ENCODE peak calls at places on chromosome 16, in eight cellular contexts. G, N, H, V, T, F, W and E are unnamed samples.
A peak's percentile ranks its signal among the peaks of the same experiment; 100 is the strongest.

GRCh38 chr16:76345093-76345735 is 68.0 kb downstream of the CNTNAP4 start:
- DNase-seq in G (no peak), N (no peak), H (peak; percentile 43), V (peak; percentile 51), T (no peak), F (peak; percentile 15), W (no peak), E (no peak)

GRCh38 chr16:27550582-27550920 is 607 bp downstream of the KATNIP start:
- DNase-seq in G (no peak), N (no peak), H (no peak), V (no peak), T (no peak), F (no peak), W (no peak), E (no peak)

GRCh38 chr16:1830213-1830612 is 3.2 kb downstream of the FAHD1 start:
- DNase-seq in G (no peak), N (no peak), H (no peak), V (no peak), T (no peak), F (no peak), W (no peak), E (no peak)

GRCh38 chr16:54026456-54026855 is 260.1 kb downstream of the IRX3 start:
- DNase-seq in G (no peak), N (no peak), H (no peak), V (no peak), T (no peak), F (peak; percentile 51), W (no peak), E (no peak)

GRCh38 chr16:51556694-51557327 is 405.7 kb upstream of the SALL1 start:
- DNase-seq in G (no peak), N (no peak), H (no peak), V (no peak), T (no peak), F (peak; percentile 83), W (no peak), E (no peak)

GRCh38 chr16:11679250-11679649 is 11.0 kb downstream of the SNN start:
- DNase-seq in G (no peak), N (no peak), H (no peak), V (no peak), T (no peak), F (no peak), W (no peak), E (no peak)

GRCh38 chr16:17258848-17259713 is 211.7 kb downstream of the XYLT1 start:
- DNase-seq in G (no peak), N (no peak), H (peak; percentile 29), V (no peak), T (peak; percentile 64), F (no peak), W (no peak), E (no peak)

GRCh38 chr16:27838536-27839175 is 224.9 kb downstream of the GSG1L start:
- DNase-seq in G (no peak), N (no peak), H (no peak), V (no peak), T (no peak), F (no peak), W (no peak), E (no peak)

GRCh38 chr16:53071748-53072301 is 17.0 kb downstream of the CHD9 start:
- DNase-seq in G (no peak), N (peak; percentile 63), H (no peak), V (no peak), T (peak; percentile 84), F (no peak), W (no peak), E (no peak)

GRCh38 chr16:23836404-23837291 is 865 bp downstream of the PRKCB start:
- DNase-seq in G (peak; percentile 37), N (peak; percentile 67), H (peak; percentile 31), V (peak; percentile 32), T (peak; percentile 75), F (no peak), W (no peak), E (peak; percentile 40)

GRCh38 chr16:8935989-8936388 is 27.7 kb downstream of the USP7 start:
- DNase-seq in G (no peak), N (no peak), H (no peak), V (no peak), T (peak; percentile 68), F (no peak), W (no peak), E (no peak)

GRCh38 chr16:17367932-17368331 is 102.8 kb downstream of the XYLT1 start:
- DNase-seq in G (no peak), N (no peak), H (no peak), V (peak; percentile 36), T (peak; percentile 14), F (peak; percentile 77), W (no peak), E (no peak)

GRCh38 chr16:28104404-28104803 is 40.9 kb upstream of the GSG1L start:
- DNase-seq in G (no peak), N (no peak), H (no peak), V (no peak), T (no peak), F (no peak), W (no peak), E (no peak)

GRCh38 chr16:86809458-86809955 is 231.2 kb downstream of the FOXL1 start:
- DNase-seq in G (no peak), N (no peak), H (no peak), V (no peak), T (no peak), F (peak; percentile 99), W (peak; percentile 59), E (no peak)

GRCh38 chr16:11484691-11485258 is 101.9 kb downstream of the LITAF start:
- DNase-seq in G (no peak), N (no peak), H (no peak), V (no peak), T (no peak), F (no peak), W (no peak), E (no peak)

GRCh38 chr16:58019866-58020538 is 5.6 kb upstream of the MMP15 start:
- DNase-seq in G (no peak), N (no peak), H (no peak), V (no peak), T (peak; percentile 13), F (no peak), W (no peak), E (no peak)

GRCh38 chr16:53952215-53953208 is 248.6 kb downstream of the FTO start:
- DNase-seq in G (no peak), N (no peak), H (no peak), V (no peak), T (peak; percentile 2), F (peak; percentile 42), W (no peak), E (no peak)

GRCh38 chr16:85638695-85639409 is 25.7 kb downstream of the GSE1 start:
- DNase-seq in G (no peak), N (no peak), H (no peak), V (no peak), T (no peak), F (no peak), W (no peak), E (no peak)

GRCh38 chr16:56317998-56318912 is 107.1 kb downstream of the AMFR start:
- DNase-seq in G (peak; percentile 64), N (peak; percentile 82), H (peak; percentile 85), V (peak; percentile 87), T (peak; percentile 60), F (peak; percentile 41), W (peak; percentile 35), E (peak; percentile 59)

DNA sequence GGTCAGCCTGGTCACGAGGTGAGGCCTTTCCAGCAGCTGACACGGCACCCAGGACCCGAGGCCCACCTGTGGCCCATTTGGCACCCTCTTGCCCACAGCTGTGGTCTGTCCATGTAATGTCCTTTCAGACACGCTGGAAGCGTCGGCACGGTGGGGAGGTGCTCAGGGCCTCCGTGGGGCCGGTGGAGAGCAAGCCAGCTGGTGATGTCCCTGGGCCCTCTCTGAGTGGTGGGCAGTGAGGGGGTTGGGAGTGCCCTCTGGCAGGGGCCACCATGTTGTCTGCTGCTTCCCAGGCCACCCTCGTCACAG is 97.3 kb upstream of the ZNF469 start:
- DNase-seq in G (no peak), N (peak; percentile 28), H (no peak), V (no peak), T (no peak), F (no peak), W (no peak), E (no peak)
- H3K9me3 ChIP-seq in G (no peaks in the 10 kb centered on the region), N (peaks cover 17% of the 10 kb centered on the region), H (peaks cover 33% of the 10 kb centered on the region), V (no peaks in the 10 kb centered on the region), T (peaks cover 20% of the 10 kb centered on the region), F (peaks cover 17% of the 10 kb centered on the region), W (no peaks in the 10 kb centered on the region), E (no peaks in the 10 kb centered on the region)

DNA sequence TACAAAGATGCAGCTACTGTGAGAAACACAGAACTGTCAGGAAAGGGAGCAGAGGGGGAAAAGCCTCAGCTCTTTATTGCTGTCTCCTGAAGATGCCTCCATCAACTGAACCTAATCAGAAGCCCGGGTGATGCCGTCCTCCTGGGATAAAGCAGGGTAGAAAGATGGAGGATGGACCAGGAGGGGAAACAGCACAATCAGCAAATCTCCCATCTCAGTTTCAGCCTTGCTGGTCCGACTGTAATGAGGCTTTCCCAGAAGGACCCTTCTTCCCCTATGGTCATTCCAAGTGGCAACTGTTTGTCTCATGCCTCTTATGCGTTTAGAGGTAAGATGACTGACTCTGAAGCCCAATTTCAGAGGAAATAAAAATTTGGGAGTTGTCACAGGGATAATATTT is 24.3 kb downstream of the ZFP1 start:
- DNase-seq in G (no peak), N (no peak), H (no peak), V (no peak), T (no peak), F (no peak), W (no peak), E (no peak)
- H3K9me3 ChIP-seq in G (peaks cover 32% of the 10 kb centered on the region), N (peaks cover 81% of the 10 kb centered on the region), H (peaks cover 30% of the 10 kb centered on the region), V (peaks cover 13% of the 10 kb centered on the region), T (peaks cover 44% of the 10 kb centered on the region), F (peaks cover 59% of the 10 kb centered on the region), W (peaks cover 32% of the 10 kb centered on the region), E (peaks cover 13% of the 10 kb centered on the region)

DNA sequence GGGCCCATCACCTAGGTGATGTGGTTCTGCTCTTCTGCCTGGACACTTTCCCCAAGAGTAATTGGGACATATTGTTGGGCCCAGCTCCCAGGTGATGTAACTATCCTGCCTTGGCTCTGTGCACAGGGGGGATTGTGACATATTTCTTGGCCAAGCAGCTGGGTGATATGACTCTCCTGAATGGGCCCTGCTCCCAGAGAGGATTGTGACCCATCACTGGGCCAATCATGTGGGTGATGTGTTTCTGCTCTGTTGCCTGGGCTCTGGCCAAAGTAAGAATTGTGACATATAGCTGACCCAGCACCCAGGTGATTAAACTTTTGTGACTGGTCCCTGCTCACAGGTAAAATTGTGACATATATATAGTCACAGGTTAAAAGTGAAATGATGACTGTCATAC is 1904.9 kb downstream of the TP53TG3F start:
- DNase-seq in G (no peak), N (no peak), H (no peak), V (no peak), T (no peak), F (no peak), W (no peak), E (no peak)
- H3K9me3 ChIP-seq in G (peaks cover 5% of the 10 kb centered on the region), N (no peaks in the 10 kb centered on the region), H (peaks cover under 1% of the 10 kb centered on the region), V (peaks cover 3% of the 10 kb centered on the region), T (no peaks in the 10 kb centered on the region), F (peaks cover 36% of the 10 kb centered on the region), W (no peaks in the 10 kb centered on the region), E (peaks cover 2% of the 10 kb centered on the region)

DNA sequence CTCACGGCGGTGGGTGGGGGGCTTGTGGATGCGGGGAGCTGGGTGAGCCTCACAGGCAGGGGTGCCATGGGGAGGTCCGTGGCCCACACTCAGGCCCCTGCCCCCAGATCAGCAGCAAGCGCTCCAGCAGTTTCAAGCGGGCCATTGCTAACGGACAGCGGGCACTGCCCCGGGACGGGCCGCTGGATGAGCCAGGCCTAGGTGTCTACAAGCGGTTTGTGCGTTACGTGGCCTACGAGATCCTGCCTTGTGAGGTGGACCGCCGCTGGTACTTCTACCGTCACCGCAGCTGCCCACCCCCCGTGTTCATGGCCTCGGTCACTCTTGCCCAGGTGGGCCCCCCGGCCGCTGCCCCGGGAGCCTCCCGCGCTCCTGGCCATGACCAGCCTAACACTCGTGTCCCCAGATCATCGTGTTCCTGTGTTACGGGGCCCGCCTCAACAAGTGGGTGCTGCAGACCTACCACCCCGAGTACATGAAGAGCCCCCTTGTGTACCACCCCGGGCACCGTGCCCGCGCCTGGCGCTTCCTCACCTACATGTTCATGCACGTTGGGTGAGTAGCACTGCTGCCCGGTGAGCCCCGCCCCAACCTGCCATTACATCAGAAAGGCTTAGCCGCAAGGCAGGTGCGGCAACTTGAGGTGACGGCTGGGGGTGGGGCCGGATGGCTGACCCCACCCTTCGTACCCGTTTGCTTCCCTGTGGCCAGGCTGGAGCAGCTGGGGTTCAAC is 1.3 kb downstream of the RHBDL1 start:
- DNase-seq in G (no peak), N (peak; percentile 83), H (peak; percentile 76), V (no peak), T (no peak), F (no peak), W (no peak), E (peak; percentile 38)
- H3K9me3 ChIP-seq in G (no peaks in the 10 kb centered on the region), N (no peaks in the 10 kb centered on the region), H (peaks cover 4% of the 10 kb centered on the region), V (no peaks in the 10 kb centered on the region), T (no peaks in the 10 kb centered on the region), F (no peaks in the 10 kb centered on the region), W (no peaks in the 10 kb centered on the region), E (no peaks in the 10 kb centered on the region)